ENCODE peak calls at places on chromosomes 3 and 15, in four cellular contexts. L is IMR-90, W is mesenchymal stem cell, S is neuronal stem cell. C is an unnamed sample.
A peak's percentile ranks its signal among the peaks of the same experiment; 100 is the strongest.

GRCh38 chr3:107117922-107118576 is 259.2 kb upstream of the CCDC54 start:
- DNase-seq in L (peak; percentile 80), W (peak; percentile 64), S (peak; percentile 49), C (peak; percentile 15)

GRCh38 chr15:74988007-74988800 is 7.2 kb upstream of the SCAMP5 start:
- DNase-seq in L (peak; percentile 7), W (peak; percentile 35), S (no peak), C (peak; percentile 11)

GRCh38 chr3:127984241-127984975 is 67.8 kb upstream of the SEC61A1 start:
- DNase-seq in L (peak; percentile 21), W (no peak), S (no peak), C (peak; percentile 90)

GRCh38 chr15:98413973-98414546 is 234.3 kb upstream of the IGF1R start:
- DNase-seq in L (no peak), W (peak; percentile 20), S (no peak), C (no peak)

GRCh38 chr15:32994810-32995424 is 199.6 kb downstream of the FMN1 start:
- DNase-seq in L (peak; percentile 74), W (peak; percentile 63), S (no peak), C (no peak)

GRCh38 chr3:161356287-161356686 is 15.0 kb downstream of the SPTSSB start:
- DNase-seq in L (no peak), W (no peak), S (no peak), C (no peak)

GRCh38 chr3:196842567-196843434 is 24.9 kb upstream of the SENP5 start:
- DNase-seq in L (no peak), W (no peak), S (no peak), C (no peak)

GRCh38 chr15:75327005-75327404 is 8.9 kb upstream of the COMMD4 start:
- DNase-seq in L (no peak), W (no peak), S (no peak), C (no peak)

GRCh38 chr3:117998071-117998470 is 1036.6 kb downstream of the IGSF11 start:
- DNase-seq in L (peak; percentile 74), W (peak; percentile 13), S (no peak), C (no peak)

GRCh38 chr15:43505723-43506122 is 11.7 kb upstream of the MAP1A start:
- DNase-seq in L (peak; percentile 92), W (peak; percentile 53), S (no peak), C (no peak)

GRCh38 chr15:39232512-39232911 is 348.4 kb upstream of the THBS1 start:
- DNase-seq in L (peak; percentile 95), W (peak; percentile 91), S (no peak), C (peak; percentile 14)

GRCh38 chr15:27797765-27798164 is 301.4 kb downstream of the OCA2 start:
- DNase-seq in L (no peak), W (no peak), S (no peak), C (no peak)

GRCh38 chr3:30646961-30647752 is 40.8 kb downstream of the TGFBR2 start:
- DNase-seq in L (no peak), W (no peak), S (no peak), C (no peak)

GRCh38 chr3:150547045-150547753 is 612 bp downstream of the EIF2A start:
- DNase-seq in L (peak; percentile 76), W (peak; percentile 32), S (no peak), C (peak; percentile 62)
- H3K14ac ChIP-seq in L (peak overlapping the region; percentile 98), W (no peak overlapping the region), S (no peak overlapping the region), C (peak overlapping the region; percentile 82)

DNA sequence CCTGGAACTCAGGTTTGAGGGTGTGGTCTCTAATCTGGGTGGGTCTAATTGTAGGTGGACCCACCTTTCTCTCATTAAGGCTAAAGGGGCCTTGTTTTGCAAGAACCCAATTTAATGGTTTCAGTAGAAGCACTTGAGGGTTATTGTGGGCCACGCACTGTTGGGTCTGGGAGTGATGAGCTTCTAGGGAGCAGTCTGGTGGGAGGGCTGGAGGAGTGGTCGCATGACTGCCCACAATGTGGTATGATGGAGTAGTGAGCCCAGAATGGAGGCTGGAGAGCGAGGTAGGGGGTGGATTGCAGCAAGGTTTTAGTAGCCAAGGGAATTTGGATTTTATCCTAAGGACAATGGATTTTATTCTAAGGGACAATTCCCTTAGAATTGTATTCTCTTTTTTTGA is 2.7 kb downstream of the TATDN2 start:
- DNase-seq in L (no peak), W (no peak), S (no peak), C (no peak)
- H3K4me3 ChIP-seq in L (no peak overlapping the region), W (peak overlapping the region; percentile 96), S (no peak overlapping the region), C (no peak overlapping the region)

DNA sequence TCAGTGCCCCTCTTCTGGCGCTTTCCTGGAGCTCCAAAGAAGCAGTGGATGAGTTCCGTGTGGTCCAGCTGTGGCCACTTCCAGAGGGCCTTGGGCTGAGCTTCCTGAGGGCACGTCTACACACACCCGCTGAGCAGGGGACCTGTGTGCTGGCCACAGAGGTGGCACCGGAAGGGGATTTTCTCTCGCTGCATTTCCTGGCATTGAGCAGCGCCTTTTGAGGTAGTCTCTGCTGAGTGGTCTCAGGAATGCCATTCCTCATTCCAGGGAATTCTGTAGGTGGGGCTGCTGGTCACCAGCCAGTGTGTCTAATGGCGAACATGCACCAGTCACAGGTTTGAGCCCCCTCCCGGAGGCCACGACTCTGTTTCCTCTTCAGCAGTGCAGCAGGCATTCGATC is 48.1 kb downstream of the AMOTL2 start:
- DNase-seq in L (no peak), W (no peak), S (no peak), C (no peak)
- H3K18ac ChIP-seq in L (peak overlapping the region; percentile 86), W (peak overlapping the region; percentile 50), S (peak overlapping the region; percentile 87), C (peak overlapping the region; percentile 99)

DNA sequence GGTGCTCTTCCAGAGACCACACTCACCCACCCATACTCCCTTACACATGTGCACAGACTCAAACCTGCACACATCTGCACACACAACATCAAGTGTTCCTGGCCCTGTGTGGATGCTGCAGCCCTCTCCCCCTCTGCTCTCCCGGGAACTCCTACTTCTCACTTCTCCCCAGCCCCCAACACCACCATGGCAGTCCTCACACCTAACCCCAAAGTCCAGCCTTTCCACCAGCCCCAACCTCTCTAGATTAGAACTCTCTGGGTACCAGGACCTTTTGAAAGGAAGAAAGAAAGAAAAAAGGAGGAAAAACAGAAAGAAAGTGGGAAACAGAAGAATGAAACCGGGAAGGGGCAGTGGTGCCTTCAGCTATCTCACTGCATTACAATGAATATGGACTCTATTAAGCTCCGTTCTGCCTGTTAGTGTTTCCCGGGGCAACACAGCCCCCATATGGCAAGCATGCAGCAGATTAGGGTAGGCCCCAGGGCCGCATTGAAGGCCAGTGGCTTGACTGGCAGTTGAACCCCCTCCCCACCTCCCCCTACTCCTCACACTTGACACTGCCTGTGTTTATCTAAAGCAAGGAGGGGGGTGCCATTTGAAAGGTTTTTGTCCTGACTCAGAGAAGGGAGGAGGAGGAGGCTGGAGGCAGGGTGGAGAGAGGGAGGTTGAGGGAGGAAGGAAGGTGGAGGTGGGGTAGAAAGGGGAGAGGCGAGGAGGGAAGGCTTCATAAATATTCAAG is 30.1 kb downstream of the BOC start:
- DNase-seq in L (peak; percentile 22), W (peak; percentile 38), S (peak; percentile 79), C (no peak)
- H3K14ac ChIP-seq in L (no peak overlapping the region), W (peak overlapping the region; percentile 19), S (no peak overlapping the region), C (no peak overlapping the region)

DNA sequence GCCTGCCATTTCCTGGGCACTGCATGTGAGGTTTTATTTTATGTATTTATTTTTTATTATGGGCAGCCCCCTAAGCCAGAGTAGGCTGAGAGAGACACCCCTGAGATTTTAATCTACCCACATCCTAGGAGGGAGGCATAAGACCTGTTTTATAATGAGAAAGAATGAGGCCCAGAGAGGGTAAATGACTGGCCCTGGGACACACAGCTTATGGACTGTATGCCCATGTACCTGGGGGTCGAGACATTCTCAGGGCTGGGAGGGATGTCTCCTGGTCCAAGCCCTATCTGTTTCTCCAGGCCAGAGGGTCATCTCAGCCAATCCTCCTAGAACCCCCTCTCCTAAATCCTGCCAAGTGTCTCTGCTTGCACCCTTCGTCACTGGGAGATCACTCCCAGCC is 6.1 kb downstream of the PLXND1 start:
- DNase-seq in L (no peak), W (no peak), S (no peak), C (no peak)
- H3K4me3 ChIP-seq in L (no peak overlapping the region), W (no peak overlapping the region), S (no peak overlapping the region), C (no peak overlapping the region)

DNA sequence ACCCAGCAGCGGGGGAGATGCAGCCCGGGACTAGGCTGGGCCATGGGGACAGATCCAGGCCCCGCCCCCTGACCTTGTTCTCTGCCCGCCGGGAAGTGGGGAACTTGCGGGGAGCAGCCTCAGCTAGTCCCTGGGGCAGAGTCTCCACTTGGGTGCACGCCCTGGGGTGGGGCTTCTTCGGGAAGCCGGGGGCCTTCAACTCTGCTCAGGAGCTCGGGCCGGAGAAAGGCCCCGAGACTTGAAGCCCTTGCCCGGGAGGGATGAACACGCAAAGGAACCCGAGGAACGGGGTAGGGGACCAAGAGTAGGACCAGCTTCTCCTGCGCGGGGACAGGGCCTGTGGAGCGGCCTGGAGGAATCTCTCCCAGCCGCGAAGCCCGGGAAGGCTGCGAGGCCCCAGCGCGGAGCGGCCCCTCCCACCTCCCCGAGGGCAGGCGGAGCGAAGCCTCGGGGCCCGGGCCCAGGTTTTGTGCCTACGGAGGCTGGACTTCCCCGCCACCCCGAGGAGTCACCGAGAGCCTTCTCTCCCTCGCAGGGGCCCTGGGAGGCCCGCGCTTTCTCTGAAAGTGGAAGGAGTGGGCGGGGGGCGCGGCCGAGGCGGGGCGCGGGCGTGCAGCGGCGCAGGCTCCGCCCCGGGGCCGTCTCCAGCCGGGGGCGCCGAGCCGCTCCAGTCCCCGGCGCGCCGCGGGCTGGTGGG is at the start of gene ITPKA:
- DNase-seq in L (peak; percentile 78), W (peak; percentile 78), S (peak; percentile 73), C (peak; percentile 65)
- H3K18ac ChIP-seq in L (peak within 1 kb of the TSS; percentile 70), W (peak within 1 kb of the TSS; percentile 37), S (peak within 1 kb of the TSS; percentile 93), C (no peak within 1 kb of the TSS)

DNA sequence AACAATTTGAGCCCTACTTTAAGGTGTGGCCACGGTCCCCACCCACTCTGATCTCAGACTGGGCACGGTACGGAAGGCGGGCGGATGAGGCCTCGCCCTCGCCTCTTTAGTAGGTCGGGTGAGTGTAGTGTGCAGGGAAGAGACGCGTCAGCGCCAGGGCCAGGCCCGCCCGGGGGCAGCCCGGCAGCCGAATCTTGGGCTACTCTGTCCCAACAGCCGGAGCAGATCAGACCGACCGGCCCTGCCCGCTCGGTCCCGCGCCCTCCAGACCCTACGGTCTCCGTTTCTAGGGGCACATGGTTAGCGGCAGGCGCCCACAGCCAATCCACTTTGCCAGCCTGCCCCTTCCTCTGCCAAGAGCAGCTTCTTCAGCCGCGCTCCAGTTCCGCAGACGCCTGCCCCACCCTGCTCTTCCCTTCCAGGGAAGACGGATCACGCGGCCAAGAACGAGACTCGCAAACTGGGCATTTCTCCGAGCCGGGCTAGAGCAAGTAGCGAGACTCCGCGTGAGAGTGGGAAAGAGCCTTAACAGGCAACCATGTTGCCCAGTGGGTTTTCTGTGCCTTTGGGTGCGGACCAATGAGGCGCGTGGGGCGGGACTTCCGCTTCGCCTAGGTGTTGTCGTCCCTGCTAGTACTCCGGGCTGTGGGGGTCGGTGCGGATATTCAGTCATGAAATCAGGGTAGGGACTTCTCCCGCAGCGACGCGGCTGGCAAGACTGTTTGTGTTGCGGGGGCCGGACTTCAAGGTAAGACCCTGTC is at the start of gene RNF13:
- DNase-seq in L (peak; percentile 94), W (peak; percentile 96), S (peak; percentile 85), C (peak; percentile 97)
- H3K14ac ChIP-seq in L (peak within 1 kb of the TSS; percentile 64), W (peak within 1 kb of the TSS; percentile 69), S (no peak within 1 kb of the TSS), C (peak within 1 kb of the TSS; percentile 78)